ENCODE peak calls at places on chromosomes 1 and 21, in eight cellular contexts. F is left lung, C is cardiac muscle cell, A is uterus, D is psoas muscle, W is mesothelial cell of epicardium, U is omental fat pad, J is pancreas. R is an unnamed sample.

GRCh38 chr1:26077524-26077923 is 10.1 kb upstream of the TRIM63 start:
- DNase-seq in C (no peak), W (no peak), F (no peak), U (no peak), J (no peak), A (no peak), D (no peak), R (no peak)

GRCh38 chr1:160413716-160414115 is 13.4 kb downstream of the VANGL2 start:
- DNase-seq in D (no peak), F (no peak), C (no peak), A (no peak), W (no peak), U (no peak), J (no peak), R (no peak)

GRCh38 chr1:228096416-228097332 is 6.5 kb downstream of the C1orf35 start:
- DNase-seq in D (peak), F (no peak), W (no peak), A (no peak), J (peak), C (no peak), U (peak), R (no peak)

GRCh38 chr1:215262106-215262505 is 179.6 kb downstream of the KCNK2 start:
- DNase-seq in C (no peak), F (no peak), W (no peak), U (no peak), A (no peak), J (no peak), D (no peak), R (no peak)

GRCh38 chr1:232333419-232333767 is 296.5 kb downstream of the SIPA1L2 start:
- DNase-seq in W (no peak), C (no peak), D (no peak), A (no peak), J (no peak), U (no peak), F (peak), R (no peak)

GRCh38 chr1:218209351-218209861 is 75.7 kb upstream of the RRP15 start:
- DNase-seq in U (no peak), J (no peak), A (no peak), F (no peak), D (no peak), C (peak), W (no peak), R (no peak)

GRCh38 chr1:59427155-59427554 is 130.3 kb downstream of the FGGY start:
- DNase-seq in C (no peak), J (no peak), F (no peak), A (no peak), W (no peak), D (peak), U (no peak), R (no peak)

GRCh38 chr1:41672173-41672572 is 187.7 kb upstream of the EDN2 start:
- DNase-seq in C (peak), A (no peak), F (no peak), U (no peak), D (no peak), J (no peak), W (peak), R (no peak)

GRCh38 chr1:110672001-110672752 is 2.6 kb downstream of the KCNA3 start:
- DNase-seq in F (no peak), D (no peak), W (no peak), U (no peak), J (no peak), C (peak), A (no peak), R (no peak)

GRCh38 chr1:191889623-191890003 is 268.6 kb upstream of the RGS18 start:
- DNase-seq in D (no peak), W (no peak), J (no peak), C (no peak), F (no peak), U (no peak), A (no peak), R (no peak)

GRCh38 chr21:45309541-45310381 is 22.1 kb upstream of the POFUT2 start:
- DNase-seq in A (peak), D (peak), U (no peak), J (peak), C (no peak), F (no peak), W (no peak), R (no peak)

GRCh38 chr1:1358433-1359201 is at the start of gene MXRA8:
- DNase-seq in D (peak), W (no peak), F (peak), J (peak), U (no peak), A (peak), C (peak), R (no peak)

GRCh38 chr1:220511785-220512184 is 16.2 kb upstream of the MARK1 start:
- DNase-seq in J (no peak), C (no peak), U (no peak), F (no peak), D (no peak), W (no peak), A (no peak), R (no peak)

GRCh38 chr1:220516722-220517042 is 11.3 kb upstream of the MARK1 start:
- DNase-seq in F (no peak), A (no peak), U (no peak), J (no peak), W (no peak), D (no peak), C (no peak), R (no peak)

GRCh38 chr1:220516014-220516721 is 11.8 kb upstream of the MARK1 start:
- DNase-seq in U (no peak), J (no peak), C (no peak), D (no peak), F (no peak), A (no peak), W (no peak), R (no peak)

GRCh38 chr1:220513834-220514233 is 14.1 kb upstream of the MARK1 start:
- DNase-seq in D (no peak), U (no peak), J (no peak), F (no peak), W (no peak), C (no peak), A (no peak), R (no peak)

DNA sequence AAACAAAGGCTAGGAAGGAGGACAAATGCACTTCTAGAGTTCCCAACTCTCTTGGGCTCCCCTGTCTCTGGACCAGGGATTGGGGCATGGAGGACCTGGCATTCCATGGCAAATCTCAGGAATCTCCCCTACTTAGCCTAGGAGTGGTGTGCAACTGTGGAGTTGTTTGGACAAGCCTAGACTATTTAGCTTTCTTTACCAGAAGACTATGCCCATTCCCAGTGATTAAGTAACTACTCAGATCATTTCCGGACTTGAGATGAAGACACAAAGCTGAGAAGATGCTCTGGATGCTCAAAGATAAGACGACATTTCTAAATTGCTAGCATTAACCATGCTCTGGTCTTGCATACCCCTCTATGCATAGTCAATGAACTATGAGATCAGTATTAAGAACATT is 13.7 kb upstream of the MARK1 start:
- DNase-seq in F (no peak), D (no peak), J (no peak), W (no peak), U (no peak), A (no peak), C (no peak), R (no peak)
- TF ChIP-seq CTCF in F (no peak), D (no peak), J (no peak), W (no peak), U (no peak), A (no peak), C (no peak), R (no peak)

DNA sequence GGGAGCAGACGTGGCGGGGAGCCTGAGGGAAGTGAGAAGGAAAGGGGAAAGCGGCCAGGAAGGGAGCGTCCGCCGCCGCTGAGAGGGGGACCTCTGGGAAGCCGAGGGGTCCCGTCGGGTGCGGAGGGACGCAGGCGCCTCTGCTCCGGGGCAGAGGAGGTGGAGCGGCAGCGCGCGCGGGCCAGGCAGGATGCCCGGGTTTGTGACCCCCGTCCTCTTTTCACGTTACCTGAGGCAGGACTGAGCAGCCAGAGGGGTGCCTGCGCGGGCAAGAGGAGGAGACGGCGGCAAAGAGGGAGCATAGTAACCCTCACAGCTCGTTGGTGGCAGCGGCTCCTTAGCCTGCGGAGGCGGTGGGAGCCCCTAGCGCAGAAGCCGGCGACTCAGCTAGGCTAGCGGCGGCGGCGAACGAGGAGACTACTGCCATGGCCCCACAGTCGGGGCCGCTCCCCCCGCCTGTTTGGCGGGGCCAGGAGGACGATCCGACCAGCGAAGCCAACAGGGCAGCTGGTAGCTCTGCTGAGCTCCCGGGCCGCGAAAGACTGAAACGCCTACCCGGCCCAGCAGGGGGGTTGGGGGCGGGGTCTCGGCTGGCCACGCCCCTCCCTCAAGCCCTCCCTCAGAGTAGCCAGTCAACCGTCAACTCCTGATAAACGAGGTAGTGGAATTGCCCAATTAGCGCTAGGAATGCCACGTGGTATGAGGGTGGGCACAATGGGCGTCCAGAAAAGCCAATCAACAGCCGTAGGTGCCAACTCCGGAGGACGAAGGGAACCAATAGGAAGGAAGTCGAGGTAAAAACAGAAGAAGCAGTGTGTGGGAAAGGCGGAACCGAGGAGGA is at the start of gene TESK2:
- DNase-seq in F (peak), W (peak), C (peak), U (peak), D (peak), J (peak), A (peak), R (peak)
- TF ChIP-seq CTCF in F (peak), W (no peak), C (no peak), U (no peak), D (no peak), J (no peak), A (peak), R (no peak)

DNA sequence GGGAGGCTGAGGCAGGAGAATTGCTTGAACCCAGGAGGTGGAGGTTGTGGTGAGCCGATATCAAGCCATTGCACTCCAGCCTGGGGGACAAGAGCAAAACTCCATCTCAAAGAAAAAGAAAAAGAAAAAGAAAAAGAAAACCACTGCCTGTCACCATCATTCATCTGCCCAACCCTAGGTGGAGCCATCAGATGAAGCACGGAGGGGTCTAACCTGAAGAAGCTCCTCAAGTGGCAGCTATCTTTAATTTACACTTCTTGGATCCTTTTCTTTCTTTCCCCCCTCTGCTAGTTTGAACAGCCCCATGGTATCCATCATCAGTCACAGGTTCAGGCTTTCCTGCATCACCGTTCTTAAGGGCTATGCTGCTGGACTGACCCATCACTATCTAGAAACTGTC is 57.0 kb downstream of the PLEKHA6 start:
- DNase-seq in C (no peak), U (no peak), A (no peak), J (no peak), F (no peak), D (no peak), W (no peak), R (no peak)
- TF ChIP-seq CTCF in C (no peak), U (no peak), A (no peak), J (no peak), F (no peak), D (no peak), W (no peak), R (no peak)

GRCh38 chr1:154760469-154760933 is 109.6 kb downstream of the KCNN3 start:
- DNase-seq in D (no peak), C (peak), U (peak), W (peak), J (peak), A (peak), F (peak), R (peak)
- TF ChIP-seq CTCF in D (peak), C (peak), U (no peak), W (peak), J (peak), A (peak), F (peak), R (no peak)